ENCODE peak calls at places on chromosomes 5 and 9, in five cellular contexts. One of them, this sample, is unnamed.

GRCh38 chr9:36746415-36746814 is 173.7 kb downstream of the MELK start:
- DNase-seq in left cardiac atrium: no peak
- DNase-seq in progenitor cell of endocrine pancreas: no peak
- DNase-seq in T follicular helper cell: no peak
- DNase-seq in NAMALWA: no peak
- DNase-seq in this sample: no peak

GRCh38 chr5:81579525-81579924 is 171.4 kb downstream of the SSBP2 start:
- DNase-seq in left cardiac atrium: no peak
- DNase-seq in progenitor cell of endocrine pancreas: no peak
- DNase-seq in T follicular helper cell: no peak
- DNase-seq in NAMALWA: no peak
- DNase-seq in this sample: peak; percentile 68

GRCh38 chr5:17374157-17374556 is 123.9 kb upstream of the TAF11L2 start:
- DNase-seq in left cardiac atrium: no peak
- DNase-seq in progenitor cell of endocrine pancreas: no peak
- DNase-seq in T follicular helper cell: no peak
- DNase-seq in NAMALWA: no peak
- DNase-seq in this sample: no peak

GRCh38 chr5:11048760-11049159 is 287.7 kb upstream of the DAP start:
- DNase-seq in left cardiac atrium: no peak
- DNase-seq in progenitor cell of endocrine pancreas: no peak
- DNase-seq in T follicular helper cell: no peak
- DNase-seq in NAMALWA: peak; percentile 31
- DNase-seq in this sample: peak; percentile 11

GRCh38 chr5:59178482-59178881 is 595.6 kb downstream of the RAB3C start:
- DNase-seq in left cardiac atrium: no peak
- DNase-seq in progenitor cell of endocrine pancreas: no peak
- DNase-seq in T follicular helper cell: no peak
- DNase-seq in NAMALWA: no peak
- DNase-seq in this sample: no peak

GRCh38 chr5:198516-198915 is 7.2 kb downstream of the LRRC14B start:
- DNase-seq in left cardiac atrium: no peak
- DNase-seq in progenitor cell of endocrine pancreas: no peak
- DNase-seq in T follicular helper cell: no peak
- DNase-seq in NAMALWA: no peak
- DNase-seq in this sample: no peak

GRCh38 chr5:179131886-179132585 is 71.9 kb downstream of the ZNF354C start:
- DNase-seq in left cardiac atrium: no peak
- DNase-seq in progenitor cell of endocrine pancreas: no peak
- DNase-seq in T follicular helper cell: no peak
- DNase-seq in NAMALWA: no peak
- DNase-seq in this sample: no peak

GRCh38 chr5:135174315-135175096 is 140.5 kb upstream of the PITX1 start:
- DNase-seq in left cardiac atrium: no peak
- DNase-seq in progenitor cell of endocrine pancreas: no peak
- DNase-seq in T follicular helper cell: no peak
- DNase-seq in NAMALWA: peak; percentile 11
- DNase-seq in this sample: peak; percentile 38

GRCh38 chr9:127018935-127019334 is 103.5 kb downstream of the ANGPTL2 start:
- DNase-seq in left cardiac atrium: no peak
- DNase-seq in progenitor cell of endocrine pancreas: no peak
- DNase-seq in T follicular helper cell: no peak
- DNase-seq in NAMALWA: no peak
- DNase-seq in this sample: no peak

GRCh38 chr5:171495122-171495700 is 75.8 kb downstream of the FGF18 start:
- DNase-seq in left cardiac atrium: no peak
- DNase-seq in progenitor cell of endocrine pancreas: no peak
- DNase-seq in T follicular helper cell: no peak
- DNase-seq in NAMALWA: no peak
- DNase-seq in this sample: no peak

GRCh38 chr5:119327018-119327417 is 28.8 kb upstream of the TNFAIP8 start:
- DNase-seq in left cardiac atrium: no peak
- DNase-seq in progenitor cell of endocrine pancreas: no peak
- DNase-seq in T follicular helper cell: no peak
- DNase-seq in NAMALWA: no peak
- DNase-seq in this sample: peak; percentile 10

GRCh38 chr9:79621916-79622575 is 50.3 kb downstream of the TLE4 start:
- DNase-seq in left cardiac atrium: no peak
- DNase-seq in progenitor cell of endocrine pancreas: no peak
- DNase-seq in T follicular helper cell: no peak
- DNase-seq in NAMALWA: no peak
- DNase-seq in this sample: no peak

GRCh38 chr9:118782790-118783463 is 586.3 kb downstream of the BRINP1 start:
- DNase-seq in left cardiac atrium: no peak
- DNase-seq in progenitor cell of endocrine pancreas: no peak
- DNase-seq in T follicular helper cell: no peak
- DNase-seq in NAMALWA: no peak
- DNase-seq in this sample: no peak

GRCh38 chr5:56984445-56984844 is 32.5 kb upstream of the MIER3 start:
- DNase-seq in left cardiac atrium: no peak
- DNase-seq in progenitor cell of endocrine pancreas: no peak
- DNase-seq in T follicular helper cell: no peak
- DNase-seq in NAMALWA: no peak
- DNase-seq in this sample: peak; percentile 51

GRCh38 chr5:177474845-177475562 is 1.6 kb upstream of the DBN1 start:
- DNase-seq in left cardiac atrium: no peak
- DNase-seq in progenitor cell of endocrine pancreas: no peak
- DNase-seq in T follicular helper cell: no peak
- DNase-seq in NAMALWA: no peak
- DNase-seq in this sample: no peak

GRCh38 chr5:13625616-13626198 is 318.8 kb downstream of the DNAH5 start:
- DNase-seq in left cardiac atrium: no peak
- DNase-seq in progenitor cell of endocrine pancreas: no peak
- DNase-seq in T follicular helper cell: no peak
- DNase-seq in NAMALWA: no peak
- DNase-seq in this sample: no peak

GRCh38 chr9:37938121-37938906 is 34.4 kb upstream of the SLC25A51 start:
- DNase-seq in left cardiac atrium: peak; percentile 67
- DNase-seq in progenitor cell of endocrine pancreas: no peak
- DNase-seq in T follicular helper cell: no peak
- DNase-seq in NAMALWA: no peak
- DNase-seq in this sample: no peak

GRCh38 chr5:151463137-151464029 is 16.0 kb downstream of the SLC36A1 start:
- DNase-seq in left cardiac atrium: no peak
- DNase-seq in progenitor cell of endocrine pancreas: peak; percentile 12
- DNase-seq in T follicular helper cell: no peak
- DNase-seq in NAMALWA: no peak
- DNase-seq in this sample: no peak

GRCh38 chr5:55360190-55360589 is 52.4 kb downstream of the MTREX start:
- DNase-seq in left cardiac atrium: no peak
- DNase-seq in progenitor cell of endocrine pancreas: no peak
- DNase-seq in T follicular helper cell: no peak
- DNase-seq in NAMALWA: no peak
- DNase-seq in this sample: no peak

GRCh38 chr5:56288880-56289601 is 55.9 kb upstream of the ANKRD55 start:
- DNase-seq in left cardiac atrium: no peak
- DNase-seq in progenitor cell of endocrine pancreas: no peak
- DNase-seq in T follicular helper cell: no peak
- DNase-seq in NAMALWA: no peak
- DNase-seq in this sample: peak; percentile 61

GRCh38 chr5:176994460-176995121 is 12.0 kb downstream of the UIMC1 start:
- DNase-seq in left cardiac atrium: peak; percentile 53
- DNase-seq in progenitor cell of endocrine pancreas: no peak
- DNase-seq in T follicular helper cell: no peak
- DNase-seq in NAMALWA: peak; percentile 95
- DNase-seq in this sample: peak; percentile 97

GRCh38 chr9:75775173-75775572 is 115.3 kb upstream of the PCSK5 start:
- DNase-seq in left cardiac atrium: peak; percentile 28
- DNase-seq in progenitor cell of endocrine pancreas: no peak
- DNase-seq in T follicular helper cell: no peak
- DNase-seq in NAMALWA: no peak
- DNase-seq in this sample: no peak

GRCh38 chr9:115198018-115198417 is 80.1 kb upstream of the TNC start:
- DNase-seq in left cardiac atrium: peak; percentile 38
- DNase-seq in progenitor cell of endocrine pancreas: no peak
- DNase-seq in T follicular helper cell: no peak
- DNase-seq in NAMALWA: no peak
- DNase-seq in this sample: no peak

This sample was measured in OCI-M1.